ENCODE peak calls at places on chromosomes 2 and 18, in six cellular contexts. U is T-helper 9 cell; Y is T-helper 1 cell; W is gastrocnemius medialis; O is NCI-H524; K is activated CD4-positive, CD25-positive, alpha-beta regulatory T cell treated with anti-CD3 and anti-CD28 coated beads, Interleukin-2, amount 50 U/mL, for 72 hours. Z is an unnamed sample.

GRCh38 chr2:239811001-239811798 is 213.9 kb downstream of the NDUFA10 start:
- DNase-seq in K (peak), U (no peak), W (peak), Y (no peak), O (no peak), Z (no peak)

GRCh38 chr2:3268705-3269029 is 109.0 kb downstream of the EIPR1 start:
- DNase-seq in Y (no peak), U (no peak), K (no peak), W (no peak), O (no peak), Z (no peak)

GRCh38 chr2:71603851-71604708 is 150.7 kb downstream of the DYSF start:
- DNase-seq in Y (no peak), W (peak), K (peak), U (no peak), O (no peak), Z (no peak)

GRCh38 chr2:199458017-199458805 is 472 bp upstream of the SATB2 start:
- DNase-seq in K (no peak), O (no peak), Y (peak), U (no peak), W (no peak), Z (peak)

GRCh38 chr2:222341328-222341727 is 42.5 kb upstream of the PAX3 start:
- DNase-seq in U (no peak), Y (no peak), W (no peak), K (no peak), O (no peak), Z (no peak)

GRCh38 chr2:185785851-185786473 is 47.4 kb downstream of the FSIP2 start:
- DNase-seq in K (no peak), W (no peak), U (no peak), O (no peak), Y (no peak), Z (no peak)

GRCh38 chr18:58552057-58552461 is 76.8 kb downstream of the ALPK2 start:
- DNase-seq in K (no peak), Y (peak), U (no peak), O (no peak), W (no peak), Z (peak)

GRCh38 chr2:2938481-2938880 is 439.1 kb downstream of the EIPR1 start:
- DNase-seq in W (no peak), Y (no peak), U (no peak), O (no peak), K (no peak), Z (no peak)

GRCh38 chr2:95401480-95401879 is 1.0 kb upstream of the FAHD2A start:
- DNase-seq in O (no peak), W (no peak), Y (no peak), U (no peak), K (no peak), Z (no peak)

GRCh38 chr2:55555977-55556376 is 36.5 kb downstream of the CFAP36 start:
- DNase-seq in K (no peak), Y (no peak), W (no peak), U (no peak), O (no peak), Z (no peak)

GRCh38 chr2:181917378-181917735 is 25.8 kb downstream of the ITPRID2 start:
- DNase-seq in U (no peak), W (no peak), O (no peak), K (no peak), Y (no peak), Z (no peak)

GRCh38 chr2:24272161-24272802 is 88.1 kb downstream of the ITSN2 start:
- DNase-seq in W (no peak), Y (no peak), K (no peak), O (no peak), U (no peak), Z (no peak)

GRCh38 chr18:50806208-50806616 is 13.6 kb downstream of the MRO start:
- DNase-seq in Y (no peak), U (no peak), W (no peak), O (no peak), K (no peak), Z (no peak)

GRCh38 chr2:162490052-162490717 is 146.3 kb downstream of the GCA start:
- DNase-seq in K (no peak), O (no peak), W (no peak), Y (peak), U (no peak), Z (no peak)

GRCh38 chr18:54740146-54740844 is 88.0 kb upstream of the RAB27B start:
- DNase-seq in W (no peak), U (no peak), Y (no peak), K (no peak), O (no peak), Z (no peak)